ENCODE peak calls at places on chromosomes 5 and 9, in five cellular contexts. Q is SJSA1, J is PC-3, B is A673, R is Panc1. U is an unnamed sample.

GRCh38 chr5:149452007-149452664 is 73.0 kb upstream of the IL17B start:
- DNase-seq in Q (peak; percentile 76), J (no peak), B (no peak), R (no peak), U (no peak)

GRCh38 chr5:36836831-36837230 is 39.7 kb upstream of the NIPBL start:
- DNase-seq in Q (no peak), J (no peak), B (no peak), R (no peak), U (no peak)

GRCh38 chr5:39517800-39518199 is 93.0 kb upstream of the DAB2 start:
- DNase-seq in Q (peak; percentile 94), J (peak; percentile 94), B (peak; percentile 61), R (no peak), U (no peak)

GRCh38 chr5:67209141-67209771 is 12.7 kb upstream of the CD180 start:
- DNase-seq in Q (peak; percentile 49), J (peak; percentile 85), B (peak; percentile 89), R (peak; percentile 84), U (peak; percentile 80)

GRCh38 chr5:57332350-57332749 is 150.3 kb downstream of the ACTBL2 start:
- DNase-seq in Q (no peak), J (no peak), B (no peak), R (no peak), U (no peak)

GRCh38 chr9:93673271-93673843 is 97.0 kb downstream of the PHF2 start:
- DNase-seq in Q (no peak), J (no peak), B (peak; percentile 63), R (no peak), U (no peak)

GRCh38 chr5:56412601-56413379 is 179.7 kb upstream of the ANKRD55 start:
- DNase-seq in Q (no peak), J (no peak), B (no peak), R (no peak), U (no peak)

GRCh38 chr5:165630211-165630866 is 2124.9 kb downstream of the MAT2B start:
- DNase-seq in Q (peak; percentile 38), J (peak; percentile 59), B (peak; percentile 59), R (peak; percentile 48), U (peak; percentile 78)

GRCh38 chr5:114402206-114402605 is 40.3 kb downstream of the KCNN2 start:
- DNase-seq in Q (no peak), J (no peak), B (no peak), R (no peak), U (no peak)

GRCh38 chr9:93097496-93098205 is 1.6 kb downstream of the CARD19 start:
- DNase-seq in Q (no peak), J (peak; percentile 9), B (no peak), R (no peak), U (no peak)

GRCh38 chr5:141778211-141778610 is 96.2 kb upstream of the ARAP3 start:
- DNase-seq in Q (no peak), J (no peak), B (peak; percentile 87), R (no peak), U (no peak)

GRCh38 chr9:14062449-14063187 is 251.3 kb downstream of the NFIB start:
- DNase-seq in Q (no peak), J (peak; percentile 76), B (no peak), R (no peak), U (no peak)

GRCh38 chr5:127536687-127537086 is 19.2 kb downstream of the PRRC1 start:
- DNase-seq in Q (no peak), J (peak; percentile 25), B (peak; percentile 30), R (no peak), U (no peak)

GRCh38 chr5:4348418-4348817 is 752.8 kb downstream of the IRX1 start:
- DNase-seq in Q (no peak), J (no peak), B (no peak), R (no peak), U (no peak)

GRCh38 chr9:96022445-96023031 is 147.0 kb downstream of the ERCC6L2 start:
- DNase-seq in Q (no peak), J (no peak), B (no peak), R (no peak), U (no peak)

GRCh38 chr9:99745085-99745484 is 76.6 kb upstream of the NR4A3 start:
- DNase-seq in Q (no peak), J (no peak), B (no peak), R (no peak), U (no peak)

GRCh38 chr9:101702257-101702656 is 36.2 kb downstream of the GRIN3A start:
- DNase-seq in Q (no peak), J (peak; percentile 16), B (no peak), R (no peak), U (no peak)

GRCh38 chr9:130461218-130461630 is 16.5 kb downstream of the ASS1 start:
- DNase-seq in Q (peak; percentile 48), J (peak; percentile 60), B (peak; percentile 75), R (peak; percentile 12), U (no peak)

GRCh38 chr9:114779352-114779845 is 26.4 kb downstream of the TNFSF15 start:
- DNase-seq in Q (no peak), J (peak; percentile 89), B (no peak), R (peak; percentile 10), U (no peak)

GRCh38 chr5:156367602-156368001 is 40.6 kb downstream of the SGCD start:
- DNase-seq in Q (no peak), J (no peak), B (no peak), R (no peak), U (no peak)

GRCh38 chr5:79702606-79703380 is 13.2 kb downstream of the CMYA5 start:
- DNase-seq in Q (no peak), J (peak; percentile 34), B (peak; percentile 33), R (no peak), U (no peak)

GRCh38 chr5:68396722-68397121 is 181.2 kb downstream of the PIK3R1 start:
- DNase-seq in Q (no peak), J (no peak), B (no peak), R (no peak), U (no peak)

GRCh38 chr5:405421-405820 is 37.6 kb upstream of the EXOC3 start:
- DNase-seq in Q (no peak), J (no peak), B (no peak), R (no peak), U (no peak)

GRCh38 chr5:81779125-81779934 is 28.4 kb upstream of the SSBP2 start:
- DNase-seq in Q (peak; percentile 58), J (peak; percentile 15), B (no peak), R (no peak), U (no peak)

GRCh38 chr5:148469446-148470062 is 85.8 kb downstream of the FBXO38 start:
- DNase-seq in Q (no peak), J (peak; percentile 97), B (no peak), R (peak; percentile 81), U (no peak)

GRCh38 chr5:139664727-139665351 is 16.7 kb downstream of the CXXC5 start:
- DNase-seq in Q (no peak), J (no peak), B (peak; percentile 60), R (no peak), U (no peak)

GRCh38 chr5:13866792-13867191 is 77.7 kb downstream of the DNAH5 start:
- DNase-seq in Q (no peak), J (peak; percentile 73), B (peak; percentile 51), R (no peak), U (no peak)

GRCh38 chr9:90921104-90921503 is 119.5 kb downstream of the SYK start:
- DNase-seq in Q (no peak), J (no peak), B (no peak), R (no peak), U (no peak)

GRCh38 chr5:116531635-116532034 is 43.0 kb downstream of the SEMA6A start:
- DNase-seq in Q (no peak), J (no peak), B (no peak), R (no peak), U (no peak)

DNA sequence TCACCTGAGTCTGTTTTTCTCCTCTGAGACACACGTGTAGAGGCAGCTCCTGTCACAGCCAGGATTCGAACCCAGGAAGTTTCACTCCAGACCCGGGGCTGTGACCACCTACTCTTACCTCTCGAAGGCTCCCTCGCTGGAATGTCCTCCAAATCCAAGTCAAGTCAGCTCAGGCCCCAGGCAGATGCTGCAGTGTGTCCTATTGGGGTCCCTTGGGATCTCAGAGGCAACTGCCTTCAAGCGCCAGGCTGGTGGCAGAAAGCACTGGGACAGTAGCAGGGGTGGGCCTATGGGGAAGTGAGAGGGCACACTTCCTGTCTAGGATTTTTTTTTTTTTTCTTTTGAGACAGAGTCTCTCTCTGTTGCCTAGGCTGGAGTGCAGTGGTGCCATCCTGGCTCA is 762 bp upstream of the ST6GALNAC4 start:
- DNase-seq in Q (no peak), J (no peak), B (no peak), R (no peak), U (no peak)
- H3K4me3 ChIP-seq in Q (no peak overlapping the region), J (no peak overlapping the region), B (peak overlapping the region; percentile 74), R (no peak overlapping the region), U (no peak overlapping the region)

GRCh38 chr9:8388132-8388531 is 588.6 kb upstream of the DMAC1 start:
- DNase-seq in Q (no peak), J (no peak), B (no peak), R (no peak), U (no peak)

GRCh38 chr9:8384126-8384525 is 584.5 kb upstream of the DMAC1 start:
- DNase-seq in Q (no peak), J (no peak), B (no peak), R (no peak), U (no peak)

GRCh38 chr9:8382777-8383527 is 583.4 kb upstream of the DMAC1 start:
- DNase-seq in Q (no peak), J (no peak), B (no peak), R (no peak), U (no peak)

DNA sequence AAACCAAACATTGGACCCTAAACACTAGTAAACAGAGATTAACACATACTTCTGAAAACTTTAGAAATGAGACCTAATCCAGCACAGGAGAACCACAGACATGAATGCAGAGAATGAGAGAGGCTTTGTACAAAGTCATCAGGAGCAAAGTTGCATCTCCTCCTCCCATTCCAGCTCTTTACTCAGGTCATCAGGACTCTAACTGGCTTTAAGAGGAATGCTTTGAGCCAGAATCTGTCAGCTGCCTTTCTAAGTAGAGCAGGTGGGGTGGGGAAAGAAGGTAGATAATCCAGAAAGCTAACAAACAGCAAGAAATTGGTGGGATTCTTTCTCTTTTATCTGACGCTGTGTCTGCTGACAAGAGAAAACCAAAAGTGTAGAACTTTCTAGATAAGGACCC is 582.7 kb upstream of the DMAC1 start:
- DNase-seq in Q (no peak), J (no peak), B (no peak), R (no peak), U (no peak)
- H3K9me3 ChIP-seq in Q (no peaks in the 10 kb centered on the region), J (peaks cover 3% of the 10 kb centered on the region), B (no peaks in the 10 kb centered on the region), R (no peaks in the 10 kb centered on the region), U (no peaks in the 10 kb centered on the region)

GRCh38 chr5:85462957-85463356 is 1078.3 kb upstream of the EDIL3 start:
- DNase-seq in Q (no peak), J (no peak), B (peak; percentile 4), R (no peak), U (no peak)

GRCh38 chr5:85466423-85466822 is 1081.7 kb upstream of the EDIL3 start:
- DNase-seq in Q (no peak), J (no peak), B (no peak), R (no peak), U (no peak)
- H3K4me3 ChIP-seq in Q (no peak overlapping the region), J (no peak overlapping the region), B (no peak overlapping the region), R (no peak overlapping the region), U (no peak overlapping the region)

GRCh38 chr5:2914991-2915484 is 163.6 kb upstream of the IRX2 start:
- DNase-seq in Q (no peak), J (no peak), B (no peak), R (no peak), U (peak; percentile 31)

GRCh38 chr5:2917524-2917923 is 166.0 kb upstream of the IRX2 start:
- DNase-seq in Q (no peak), J (no peak), B (no peak), R (no peak), U (no peak)

GRCh38 chr5:2917093-2917492 is 165.6 kb upstream of the IRX2 start:
- DNase-seq in Q (no peak), J (no peak), B (no peak), R (no peak), U (no peak)

GRCh38 chr5:2914022-2914661 is 162.7 kb upstream of the IRX2 start:
- DNase-seq in Q (no peak), J (no peak), B (no peak), R (no peak), U (no peak)

GRCh38 chr5:2916076-2916682 is 164.7 kb upstream of the IRX2 start:
- DNase-seq in Q (no peak), J (no peak), B (no peak), R (no peak), U (no peak)
- H3K9me3 ChIP-seq in Q (peaks cover 52% of the 10 kb centered on the region), J (peaks cover 4% of the 10 kb centered on the region), B (peaks cover 54% of the 10 kb centered on the region), R (no peaks in the 10 kb centered on the region), U (no peaks in the 10 kb centered on the region)